ENCODE peak calls at places on chromosomes 6 and 20, in ten cellular contexts. X, L, H, K, U, J, W, E, Q and D are unnamed samples.

GRCh38 chr20:37282558-37282957 is 6.9 kb upstream of the MANBAL start:
- DNase-seq in H (no peak), U (peak), X (peak), K (no peak), Q (no peak), L (peak), W (no peak), J (peak), E (no peak), D (peak)

GRCh38 chr20:57614490-57615471 is 5.4 kb downstream of the ZBP1 start:
- DNase-seq in J (no peak), E (no peak), X (no peak), K (no peak), W (peak), Q (peak), U (no peak), H (no peak), L (no peak), D (no peak)

GRCh38 chr6:370555-370954 is 21.0 kb upstream of the IRF4 start:
- DNase-seq in U (no peak), Q (no peak), K (no peak), H (no peak), L (no peak), E (no peak), W (no peak), X (no peak), J (no peak), D (no peak)

GRCh38 chr20:63500151-63500901 is 1.4 kb upstream of the EEF1A2 start:
- DNase-seq in L (no peak), K (no peak), E (no peak), Q (no peak), U (no peak), J (no peak), X (no peak), H (no peak), W (no peak), D (no peak)

GRCh38 chr20:35773154-35773751 is 1.4 kb downstream of the PHF20 start:
- DNase-seq in X (peak), L (peak), Q (peak), E (no peak), W (peak), U (peak), K (no peak), H (no peak), J (no peak), D (no peak)

GRCh38 chr20:48177058-48177457 is 391.8 kb upstream of the SULF2 start:
- DNase-seq in H (no peak), Q (no peak), K (no peak), J (no peak), E (no peak), L (no peak), X (no peak), U (no peak), W (no peak), D (no peak)

GRCh38 chr20:61218886-61219480 is 33.1 kb upstream of the CDH4 start:
- DNase-seq in E (no peak), U (no peak), W (no peak), L (peak), H (peak), K (no peak), X (no peak), Q (no peak), J (peak), D (peak)

GRCh38 chr20:49132995-49133451 is 55.1 kb downstream of the STAU1 start:
- DNase-seq in K (peak), X (no peak), Q (no peak), L (peak), H (peak), W (no peak), U (peak), E (no peak), J (peak), D (peak)

GRCh38 chr6:113630738-113631535 is 226.2 kb upstream of the MARCKS start:
- DNase-seq in K (no peak), X (no peak), W (no peak), E (no peak), Q (no peak), H (no peak), L (peak), U (peak), J (peak), D (peak)

GRCh38 chr20:7505835-7506221 is 434.4 kb downstream of the HAO1 start:
- DNase-seq in H (no peak), E (no peak), K (no peak), Q (no peak), X (no peak), L (no peak), W (no peak), U (no peak), J (no peak), D (no peak)

GRCh38 chr6:21730533-21730932 is 137.0 kb downstream of the SOX4 start:
- DNase-seq in X (no peak), W (no peak), H (no peak), K (no peak), Q (no peak), J (no peak), U (no peak), L (no peak), E (no peak), D (no peak)